ENCODE peak calls at places on chromosomes 7 and 10, in six cellular contexts. U is KBM-7; C is stimulated activated CD8-positive, alpha-beta memory T cell treated with anti-CD3 and anti-CD28 coated beads, Interleukin-7, amount 100 ng/mL, for 4 hours; R is activated CD4-positive, alpha-beta T cell treated with anti-CD3 and anti-CD28 coated beads, Interleukin-2, amount 10 ng/mL, durations not matched to agents 7 days and 5 days; W is fibroblast of mammary gland; Q is activated CD4-positive, CD25-positive, alpha-beta regulatory T cell. E is an unnamed sample.
A peak's percentile ranks its signal among the peaks of the same experiment; 100 is the strongest.

GRCh38 chr7:152402384-152403250 is 33.2 kb downstream of the KMT2C start:
- DNase-seq in U (no peak), C (no peak), R (no peak), W (no peak), Q (no peak), E (no peak)

GRCh38 chr10:72690071-72690755 is 1.7 kb upstream of the MCU start:
- DNase-seq in U (peak; percentile 16), C (no peak), R (no peak), W (no peak), Q (no peak), E (no peak)

GRCh38 chr7:75989726-75990388 is 4.5 kb downstream of the TMEM120A start:
- DNase-seq in U (no peak), C (no peak), R (no peak), W (no peak), Q (no peak), E (no peak)

GRCh38 chr7:79096361-79096805 is 357.1 kb downstream of the MAGI2 start:
- DNase-seq in U (no peak), C (no peak), R (no peak), W (peak; percentile 25), Q (no peak), E (no peak)

GRCh38 chr10:73940634-73941221 is 29.8 kb downstream of the PLAU start:
- DNase-seq in U (peak; percentile 86), C (peak; percentile 69), R (peak; percentile 84), W (peak; percentile 68), Q (peak; percentile 72), E (peak; percentile 82)

GRCh38 chr10:109957092-109957797 is 33.9 kb upstream of the XPNPEP1 start:
- DNase-seq in U (no peak), C (no peak), R (no peak), W (no peak), Q (no peak), E (no peak)

GRCh38 chr7:41189866-41190265 is 513.0 kb downstream of the INHBA start:
- DNase-seq in U (no peak), C (no peak), R (no peak), W (peak; percentile 97), Q (no peak), E (no peak)

GRCh38 chr10:113518415-113518814 is 34.4 kb upstream of the HABP2 start:
- DNase-seq in U (no peak), C (no peak), R (no peak), W (no peak), Q (no peak), E (no peak)

GRCh38 chr7:134618756-134619530 is 27.7 kb upstream of the BPGM start:
- DNase-seq in U (no peak), C (no peak), R (no peak), W (peak; percentile 89), Q (no peak), E (no peak)

GRCh38 chr7:153354071-153354470 is 594.5 kb downstream of the ACTR3B start:
- DNase-seq in U (peak; percentile 81), C (no peak), R (no peak), W (no peak), Q (no peak), E (no peak)

GRCh38 chr7:88985309-88985708 is 189.8 kb upstream of the TEX47 start:
- DNase-seq in U (no peak), C (no peak), R (no peak), W (no peak), Q (no peak), E (no peak)

GRCh38 chr7:37430126-37430525 is 18.5 kb downstream of the ELMO1 start:
- DNase-seq in U (no peak), C (no peak), R (no peak), W (no peak), Q (no peak), E (no peak)

GRCh38 chr7:115976651-115977050 is 53.9 kb downstream of the TFEC start:
- DNase-seq in U (no peak), C (no peak), R (no peak), W (peak; percentile 47), Q (no peak), E (no peak)

GRCh38 chr10:12484945-12485805 is 135.8 kb downstream of the CAMK1D start:
- DNase-seq in U (no peak), C (peak; percentile 0), R (peak; percentile 21), W (no peak), Q (peak; percentile 21), E (no peak)